ENCODE peak calls at places on chromosomes 1 and 21, in ten cellular contexts. One of them, this sample, is unnamed.

GRCh38 chr1:43673261-43673660 is 23.3 kb downstream of the KDM4A start:
- DNase-seq in activated gamma-delta T cell treated with Interleukin-2 at 50 U/mL for 16 hours: no peak
- DNase-seq in skeletal muscle cell: no peak
- DNase-seq in M059J: no peak
- DNase-seq in HS-5: no peak
- DNase-seq in substantia nigra: no peak
- DNase-seq in COR-L47: no peak
- DNase-seq in EL: no peak
- DNase-seq in stimulated activated CD4-positive, alpha-beta T cell treated with anti-CD3 and anti-CD28 coated beads, Interleukin-4, amount 100 ng/mL, for 48 hours: no peak
- DNase-seq in fibroblast of gingiva: no peak
- DNase-seq in this sample: no peak

GRCh38 chr21:23119491-23119890 is 2121.3 kb downstream of the NCAM2 start:
- DNase-seq in activated gamma-delta T cell treated with Interleukin-2 at 50 U/mL for 16 hours: no peak
- DNase-seq in skeletal muscle cell: no peak
- DNase-seq in M059J: no peak
- DNase-seq in HS-5: no peak
- DNase-seq in substantia nigra: no peak
- DNase-seq in COR-L47: no peak
- DNase-seq in EL: no peak
- DNase-seq in stimulated activated CD4-positive, alpha-beta T cell treated with anti-CD3 and anti-CD28 coated beads, Interleukin-4, amount 100 ng/mL, for 48 hours: no peak
- DNase-seq in fibroblast of gingiva: no peak
- DNase-seq in this sample: no peak

GRCh38 chr1:74771913-74772515 is 39.1 kb downstream of the TYW3 start:
- DNase-seq in activated gamma-delta T cell treated with Interleukin-2 at 50 U/mL for 16 hours: no peak
- DNase-seq in skeletal muscle cell: peak
- DNase-seq in M059J: peak
- DNase-seq in HS-5: peak
- DNase-seq in substantia nigra: no peak
- DNase-seq in COR-L47: peak
- DNase-seq in EL: peak
- DNase-seq in stimulated activated CD4-positive, alpha-beta T cell treated with anti-CD3 and anti-CD28 coated beads, Interleukin-4, amount 100 ng/mL, for 48 hours: no peak
- DNase-seq in fibroblast of gingiva: peak
- DNase-seq in this sample: peak

GRCh38 chr1:185926562-185926961 is 192.4 kb downstream of the HMCN1 start:
- DNase-seq in activated gamma-delta T cell treated with Interleukin-2 at 50 U/mL for 16 hours: no peak
- DNase-seq in skeletal muscle cell: no peak
- DNase-seq in M059J: peak
- DNase-seq in HS-5: no peak
- DNase-seq in substantia nigra: no peak
- DNase-seq in COR-L47: no peak
- DNase-seq in EL: no peak
- DNase-seq in stimulated activated CD4-positive, alpha-beta T cell treated with anti-CD3 and anti-CD28 coated beads, Interleukin-4, amount 100 ng/mL, for 48 hours: no peak
- DNase-seq in fibroblast of gingiva: peak
- DNase-seq in this sample: no peak

GRCh38 chr1:69673301-69673700 is 105.6 kb downstream of the LRRC7 start:
- DNase-seq in activated gamma-delta T cell treated with Interleukin-2 at 50 U/mL for 16 hours: no peak
- DNase-seq in skeletal muscle cell: no peak
- DNase-seq in M059J: peak
- DNase-seq in HS-5: no peak
- DNase-seq in substantia nigra: no peak
- DNase-seq in COR-L47: peak
- DNase-seq in EL: no peak
- DNase-seq in stimulated activated CD4-positive, alpha-beta T cell treated with anti-CD3 and anti-CD28 coated beads, Interleukin-4, amount 100 ng/mL, for 48 hours: no peak
- DNase-seq in fibroblast of gingiva: no peak
- DNase-seq in this sample: no peak

GRCh38 chr21:45308211-45309068 is 20.7 kb upstream of the POFUT2 start:
- DNase-seq in activated gamma-delta T cell treated with Interleukin-2 at 50 U/mL for 16 hours: no peak
- DNase-seq in skeletal muscle cell: peak
- DNase-seq in M059J: peak
- DNase-seq in HS-5: no peak
- DNase-seq in substantia nigra: no peak
- DNase-seq in COR-L47: no peak
- DNase-seq in EL: peak
- DNase-seq in stimulated activated CD4-positive, alpha-beta T cell treated with anti-CD3 and anti-CD28 coated beads, Interleukin-4, amount 100 ng/mL, for 48 hours: no peak
- DNase-seq in fibroblast of gingiva: peak
- DNase-seq in this sample: no peak

GRCh38 chr1:224333939-224334701 is 4.1 kb upstream of the NVL start:
- DNase-seq in activated gamma-delta T cell treated with Interleukin-2 at 50 U/mL for 16 hours: no peak
- DNase-seq in skeletal muscle cell: peak
- DNase-seq in M059J: peak
- DNase-seq in HS-5: no peak
- DNase-seq in substantia nigra: no peak
- DNase-seq in COR-L47: no peak
- DNase-seq in EL: peak
- DNase-seq in stimulated activated CD4-positive, alpha-beta T cell treated with anti-CD3 and anti-CD28 coated beads, Interleukin-4, amount 100 ng/mL, for 48 hours: no peak
- DNase-seq in fibroblast of gingiva: no peak
- DNase-seq in this sample: no peak

GRCh38 chr1:13832536-13832935 is 132.5 kb downstream of the PRDM2 start:
- DNase-seq in activated gamma-delta T cell treated with Interleukin-2 at 50 U/mL for 16 hours: no peak
- DNase-seq in skeletal muscle cell: no peak
- DNase-seq in M059J: no peak
- DNase-seq in HS-5: no peak
- DNase-seq in substantia nigra: no peak
- DNase-seq in COR-L47: peak
- DNase-seq in EL: no peak
- DNase-seq in stimulated activated CD4-positive, alpha-beta T cell treated with anti-CD3 and anti-CD28 coated beads, Interleukin-4, amount 100 ng/mL, for 48 hours: no peak
- DNase-seq in fibroblast of gingiva: no peak
- DNase-seq in this sample: no peak

GRCh38 chr21:46000731-46001641 is 19.4 kb downstream of the COL6A1 start:
- DNase-seq in activated gamma-delta T cell treated with Interleukin-2 at 50 U/mL for 16 hours: peak
- DNase-seq in skeletal muscle cell: no peak
- DNase-seq in M059J: no peak
- DNase-seq in HS-5: no peak
- DNase-seq in substantia nigra: no peak
- DNase-seq in COR-L47: no peak
- DNase-seq in EL: no peak
- DNase-seq in stimulated activated CD4-positive, alpha-beta T cell treated with anti-CD3 and anti-CD28 coated beads, Interleukin-4, amount 100 ng/mL, for 48 hours: no peak
- DNase-seq in fibroblast of gingiva: peak
- DNase-seq in this sample: no peak

GRCh38 chr1:165773324-165773965 is 4.8 kb upstream of the TMCO1 start:
- DNase-seq in activated gamma-delta T cell treated with Interleukin-2 at 50 U/mL for 16 hours: no peak
- DNase-seq in skeletal muscle cell: peak
- DNase-seq in M059J: peak
- DNase-seq in HS-5: peak
- DNase-seq in substantia nigra: no peak
- DNase-seq in COR-L47: no peak
- DNase-seq in EL: peak
- DNase-seq in stimulated activated CD4-positive, alpha-beta T cell treated with anti-CD3 and anti-CD28 coated beads, Interleukin-4, amount 100 ng/mL, for 48 hours: no peak
- DNase-seq in fibroblast of gingiva: peak
- DNase-seq in this sample: no peak

GRCh38 chr1:108016451-108016920 is 51.5 kb upstream of the VAV3 start:
- DNase-seq in activated gamma-delta T cell treated with Interleukin-2 at 50 U/mL for 16 hours: no peak
- DNase-seq in skeletal muscle cell: peak
- DNase-seq in M059J: peak
- DNase-seq in HS-5: peak
- DNase-seq in substantia nigra: no peak
- DNase-seq in COR-L47: no peak
- DNase-seq in EL: peak
- DNase-seq in stimulated activated CD4-positive, alpha-beta T cell treated with anti-CD3 and anti-CD28 coated beads, Interleukin-4, amount 100 ng/mL, for 48 hours: peak
- DNase-seq in fibroblast of gingiva: no peak
- DNase-seq in this sample: no peak

GRCh38 chr1:168365719-168366474 is 85.2 kb downstream of the TBX19 start:
- DNase-seq in activated gamma-delta T cell treated with Interleukin-2 at 50 U/mL for 16 hours: no peak
- DNase-seq in skeletal muscle cell: no peak
- DNase-seq in M059J: no peak
- DNase-seq in HS-5: no peak
- DNase-seq in substantia nigra: no peak
- DNase-seq in COR-L47: no peak
- DNase-seq in EL: no peak
- DNase-seq in stimulated activated CD4-positive, alpha-beta T cell treated with anti-CD3 and anti-CD28 coated beads, Interleukin-4, amount 100 ng/mL, for 48 hours: no peak
- DNase-seq in fibroblast of gingiva: no peak
- DNase-seq in this sample: no peak

GRCh38 chr1:23274134-23274505 is 56.8 kb upstream of the HTR1D start:
- DNase-seq in activated gamma-delta T cell treated with Interleukin-2 at 50 U/mL for 16 hours: no peak
- DNase-seq in skeletal muscle cell: no peak
- DNase-seq in M059J: no peak
- DNase-seq in HS-5: no peak
- DNase-seq in substantia nigra: no peak
- DNase-seq in COR-L47: no peak
- DNase-seq in EL: no peak
- DNase-seq in stimulated activated CD4-positive, alpha-beta T cell treated with anti-CD3 and anti-CD28 coated beads, Interleukin-4, amount 100 ng/mL, for 48 hours: no peak
- DNase-seq in fibroblast of gingiva: no peak
- DNase-seq in this sample: no peak

GRCh38 chr21:43355196-43355924 is 71.6 kb downstream of the SIK1 start:
- DNase-seq in activated gamma-delta T cell treated with Interleukin-2 at 50 U/mL for 16 hours: no peak
- DNase-seq in skeletal muscle cell: no peak
- DNase-seq in M059J: no peak
- DNase-seq in HS-5: no peak
- DNase-seq in substantia nigra: no peak
- DNase-seq in COR-L47: peak
- DNase-seq in EL: no peak
- DNase-seq in stimulated activated CD4-positive, alpha-beta T cell treated with anti-CD3 and anti-CD28 coated beads, Interleukin-4, amount 100 ng/mL, for 48 hours: no peak
- DNase-seq in fibroblast of gingiva: no peak
- DNase-seq in this sample: no peak

GRCh38 chr1:178918955-178919354 is 48.1 kb upstream of the ANGPTL1 start:
- DNase-seq in activated gamma-delta T cell treated with Interleukin-2 at 50 U/mL for 16 hours: no peak
- DNase-seq in skeletal muscle cell: no peak
- DNase-seq in M059J: no peak
- DNase-seq in HS-5: no peak
- DNase-seq in substantia nigra: no peak
- DNase-seq in COR-L47: no peak
- DNase-seq in EL: no peak
- DNase-seq in stimulated activated CD4-positive, alpha-beta T cell treated with anti-CD3 and anti-CD28 coated beads, Interleukin-4, amount 100 ng/mL, for 48 hours: no peak
- DNase-seq in fibroblast of gingiva: no peak
- DNase-seq in this sample: no peak

GRCh38 chr1:6075747-6076146 is 30.1 kb downstream of the KCNAB2 start:
- DNase-seq in activated gamma-delta T cell treated with Interleukin-2 at 50 U/mL for 16 hours: no peak
- DNase-seq in skeletal muscle cell: no peak
- DNase-seq in M059J: no peak
- DNase-seq in HS-5: no peak
- DNase-seq in substantia nigra: no peak
- DNase-seq in COR-L47: no peak
- DNase-seq in EL: peak
- DNase-seq in stimulated activated CD4-positive, alpha-beta T cell treated with anti-CD3 and anti-CD28 coated beads, Interleukin-4, amount 100 ng/mL, for 48 hours: no peak
- DNase-seq in fibroblast of gingiva: no peak
- DNase-seq in this sample: no peak

GRCh38 chr1:113142791-113143190 is 69.8 kb downstream of the LRIG2 start:
- DNase-seq in activated gamma-delta T cell treated with Interleukin-2 at 50 U/mL for 16 hours: no peak
- DNase-seq in skeletal muscle cell: no peak
- DNase-seq in M059J: peak
- DNase-seq in HS-5: no peak
- DNase-seq in substantia nigra: no peak
- DNase-seq in COR-L47: no peak
- DNase-seq in EL: no peak
- DNase-seq in stimulated activated CD4-positive, alpha-beta T cell treated with anti-CD3 and anti-CD28 coated beads, Interleukin-4, amount 100 ng/mL, for 48 hours: no peak
- DNase-seq in fibroblast of gingiva: peak
- DNase-seq in this sample: no peak

GRCh38 chr1:55568732-55569131 is 353.6 kb upstream of the USP24 start:
- DNase-seq in activated gamma-delta T cell treated with Interleukin-2 at 50 U/mL for 16 hours: no peak
- DNase-seq in skeletal muscle cell: no peak
- DNase-seq in M059J: no peak
- DNase-seq in HS-5: no peak
- DNase-seq in substantia nigra: no peak
- DNase-seq in COR-L47: no peak
- DNase-seq in EL: no peak
- DNase-seq in stimulated activated CD4-positive, alpha-beta T cell treated with anti-CD3 and anti-CD28 coated beads, Interleukin-4, amount 100 ng/mL, for 48 hours: no peak
- DNase-seq in fibroblast of gingiva: no peak
- DNase-seq in this sample: no peak

GRCh38 chr21:39313042-39313456 is 383 bp downstream of the BRWD1 start:
- DNase-seq in activated gamma-delta T cell treated with Interleukin-2 at 50 U/mL for 16 hours: peak
- DNase-seq in skeletal muscle cell: no peak
- DNase-seq in M059J: no peak
- DNase-seq in HS-5: no peak
- DNase-seq in substantia nigra: no peak
- DNase-seq in COR-L47: no peak
- DNase-seq in EL: no peak
- DNase-seq in stimulated activated CD4-positive, alpha-beta T cell treated with anti-CD3 and anti-CD28 coated beads, Interleukin-4, amount 100 ng/mL, for 48 hours: no peak
- DNase-seq in fibroblast of gingiva: no peak
- DNase-seq in this sample: no peak

GRCh38 chr21:35084869-35085268 is 35.8 kb upstream of the RUNX1 start:
- DNase-seq in activated gamma-delta T cell treated with Interleukin-2 at 50 U/mL for 16 hours: no peak
- DNase-seq in skeletal muscle cell: peak
- DNase-seq in M059J: peak
- DNase-seq in HS-5: peak
- DNase-seq in substantia nigra: no peak
- DNase-seq in COR-L47: no peak
- DNase-seq in EL: peak
- DNase-seq in stimulated activated CD4-positive, alpha-beta T cell treated with anti-CD3 and anti-CD28 coated beads, Interleukin-4, amount 100 ng/mL, for 48 hours: no peak
- DNase-seq in fibroblast of gingiva: peak
- DNase-seq in this sample: no peak

GRCh38 chr1:8796812-8797211 is 20.6 kb downstream of the RERE start:
- DNase-seq in activated gamma-delta T cell treated with Interleukin-2 at 50 U/mL for 16 hours: no peak
- DNase-seq in skeletal muscle cell: no peak
- DNase-seq in M059J: no peak
- DNase-seq in HS-5: no peak
- DNase-seq in substantia nigra: no peak
- DNase-seq in COR-L47: no peak
- DNase-seq in EL: no peak
- DNase-seq in stimulated activated CD4-positive, alpha-beta T cell treated with anti-CD3 and anti-CD28 coated beads, Interleukin-4, amount 100 ng/mL, for 48 hours: no peak
- DNase-seq in fibroblast of gingiva: no peak
- DNase-seq in this sample: no peak

GRCh38 chr1:226665505-226666163 is 73.4 kb downstream of the ITPKB start:
- DNase-seq in activated gamma-delta T cell treated with Interleukin-2 at 50 U/mL for 16 hours: no peak
- DNase-seq in skeletal muscle cell: no peak
- DNase-seq in M059J: no peak
- DNase-seq in HS-5: no peak
- DNase-seq in substantia nigra: no peak
- DNase-seq in COR-L47: no peak
- DNase-seq in EL: no peak
- DNase-seq in stimulated activated CD4-positive, alpha-beta T cell treated with anti-CD3 and anti-CD28 coated beads, Interleukin-4, amount 100 ng/mL, for 48 hours: no peak
- DNase-seq in fibroblast of gingiva: no peak
- DNase-seq in this sample: no peak

GRCh38 chr1:180773210-180773865 is 139.4 kb upstream of the KIAA1614 start:
- DNase-seq in activated gamma-delta T cell treated with Interleukin-2 at 50 U/mL for 16 hours: no peak
- DNase-seq in skeletal muscle cell: no peak
- DNase-seq in M059J: peak
- DNase-seq in HS-5: no peak
- DNase-seq in substantia nigra: no peak
- DNase-seq in COR-L47: no peak
- DNase-seq in EL: peak
- DNase-seq in stimulated activated CD4-positive, alpha-beta T cell treated with anti-CD3 and anti-CD28 coated beads, Interleukin-4, amount 100 ng/mL, for 48 hours: no peak
- DNase-seq in fibroblast of gingiva: peak
- DNase-seq in this sample: no peak